ENCODE peak calls at places on chromosomes 12 and 14, in six cellular contexts. X, J, R, S, H and Y are unnamed samples.

GRCh38 chr12:25200703-25201102 is 5.7 kb downstream of the ETFRF1 start:
- DNase-seq in X (peak; percentile 16), J (peak; percentile 24), R (no peak), S (no peak), H (no peak), Y (no peak)

GRCh38 chr12:50057000-50057841 is at the start of gene ASIC1:
- DNase-seq in X (peak; percentile 62), J (peak; percentile 52), R (peak; percentile 92), S (no peak), H (peak; percentile 60), Y (peak; percentile 88)

GRCh38 chr14:104091927-104092771 is 6.6 kb downstream of the ASPG start:
- DNase-seq in X (no peak), J (no peak), R (peak; percentile 48), S (no peak), H (peak; percentile 11), Y (no peak)

GRCh38 chr12:42473561-42473960 is 116.0 kb downstream of the PRICKLE1 start:
- DNase-seq in X (peak; percentile 31), J (no peak), R (no peak), S (no peak), H (no peak), Y (no peak)

GRCh38 chr12:5428332-5429221 is 3.3 kb upstream of the NTF3 start:
- DNase-seq in X (peak; percentile 50), J (peak; percentile 7), R (peak; percentile 79), S (no peak), H (no peak), Y (peak; percentile 72)

GRCh38 chr14:54040851-54041250 is 84.2 kb upstream of the BMP4 start:
- DNase-seq in X (no peak), J (peak; percentile 2), R (no peak), S (no peak), H (no peak), Y (no peak)

GRCh38 chr14:99316281-99317163 is 44.5 kb upstream of the BCL11B start:
- DNase-seq in X (no peak), J (no peak), R (no peak), S (no peak), H (peak; percentile 87), Y (peak; percentile 60)

GRCh38 chr12:59787610-59788009 is 191.8 kb downstream of the SLC16A7 start:
- DNase-seq in X (no peak), J (no peak), R (no peak), S (no peak), H (no peak), Y (no peak)

GRCh38 chr12:112419269-112420133 is 754 bp downstream of the PTPN11 start:
- DNase-seq in X (peak; percentile 75), J (peak; percentile 78), R (no peak), S (peak; percentile 46), H (peak; percentile 61), Y (peak; percentile 63)

GRCh38 chr12:20268121-20268732 is 100.1 kb upstream of the PDE3A start:
- DNase-seq in X (no peak), J (peak; percentile 71), R (no peak), S (no peak), H (no peak), Y (no peak)

GRCh38 chr12:69129564-69129963 is 109.8 kb upstream of the CPSF6 start:
- DNase-seq in X (no peak), J (peak; percentile 32), R (no peak), S (no peak), H (no peak), Y (no peak)

GRCh38 chr12:52127683-52128450 is 48.4 kb downstream of the SMIM41 start:
- DNase-seq in X (peak; percentile 52), J (no peak), R (no peak), S (no peak), H (no peak), Y (peak; percentile 1)

GRCh38 chr14:61973981-61974380 is 211.8 kb downstream of the SNAPC1 start:
- DNase-seq in X (no peak), J (peak; percentile 19), R (no peak), S (peak; percentile 29), H (no peak), Y (no peak)

GRCh38 chr14:89028462-89029134 is 204.1 kb downstream of the TTC8 start:
- DNase-seq in X (no peak), J (no peak), R (no peak), S (no peak), H (no peak), Y (no peak)

GRCh38 chr12:132465269-132466190 is 24.4 kb upstream of the FBRSL1 start:
- DNase-seq in X (no peak), J (no peak), R (peak; percentile 80), S (no peak), H (no peak), Y (no peak)

GRCh38 chr14:103746706-103747105 is 31.1 kb downstream of the ZFYVE21 start:
- DNase-seq in X (no peak), J (peak; percentile 76), R (peak; percentile 29), S (peak; percentile 16), H (no peak), Y (no peak)

GRCh38 chr12:45049912-45050318 is 984 bp downstream of the DBX2 start:
- DNase-seq in X (no peak), J (peak; percentile 11), R (no peak), S (no peak), H (no peak), Y (no peak)

GRCh38 chr14:100012928-100013327 is 52.3 kb upstream of the EVL start:
- DNase-seq in X (no peak), J (no peak), R (no peak), S (no peak), H (no peak), Y (no peak)